ENCODE peak calls at places on chromosomes 13 and 19, in eight cellular contexts. U, I, C, F, S, Q, M and A are unnamed samples.
A peak's percentile ranks its signal among the peaks of the same experiment; 100 is the strongest.

GRCh38 chr13:18996221-18996620 is 185.4 kb downstream of the TUBA3C start:
- DNase-seq in M (no peak), U (no peak), F (no peak), S (no peak), I (no peak), C (no peak), Q (no peak), A (no peak)

GRCh38 chr13:95323930-95324662 is 22.8 kb upstream of the ABCC4 start:
- DNase-seq in F (no peak), S (no peak), Q (no peak), M (no peak), C (no peak), U (no peak), I (no peak), A (no peak)

GRCh38 chr19:426725-427445 is 17.9 kb upstream of the C2CD4C start:
- DNase-seq in U (no peak), S (no peak), I (no peak), C (no peak), M (no peak), Q (no peak), F (no peak), A (no peak)

GRCh38 chr13:112443191-112444000 is 67.2 kb downstream of the SPACA7 start:
- DNase-seq in Q (no peak), F (no peak), U (no peak), I (no peak), C (no peak), S (peak; percentile 57), M (peak; percentile 60), A (no peak)

GRCh38 chr19:17687141-17687856 is 855 bp downstream of the UNC13A start:
- DNase-seq in Q (no peak), C (no peak), F (no peak), S (no peak), M (no peak), I (no peak), U (no peak), A (no peak)

GRCh38 chr19:39430675-39431593 is 4.8 kb downstream of the RPS16 start:
- DNase-seq in F (peak; percentile 39), C (no peak), I (peak; percentile 19), M (no peak), Q (peak; percentile 96), S (no peak), U (no peak), A (no peak)

GRCh38 chr19:45641274-45642105 is 2.3 kb upstream of the EML2 start:
- DNase-seq in Q (no peak), F (peak; percentile 97), I (peak; percentile 48), C (peak; percentile 83), S (peak; percentile 70), U (peak; percentile 77), M (peak; percentile 95), A (peak; percentile 93)

GRCh38 chr19:6694147-6694815 is 24.3 kb upstream of the TNFSF14 start:
- DNase-seq in F (no peak), C (no peak), M (no peak), U (no peak), S (no peak), Q (no peak), I (no peak), A (no peak)

GRCh38 chr13:38879278-38879677 is 111.4 kb downstream of the STOML3 start:
- DNase-seq in C (no peak), S (no peak), M (no peak), U (no peak), Q (no peak), I (no peak), F (no peak), A (no peak)

GRCh38 chr13:111584101-111584500 is 263.7 kb downstream of the TEX29 start:
- DNase-seq in S (no peak), I (no peak), M (no peak), U (no peak), C (no peak), Q (no peak), F (no peak), A (no peak)

GRCh38 chr19:45306040-45306439 is 16.6 kb downstream of the CKM start:
- DNase-seq in Q (no peak), M (no peak), S (no peak), F (peak; percentile 46), I (no peak), C (no peak), U (no peak), A (no peak)

GRCh38 chr13:34901577-34901976 is 40.5 kb upstream of the NBEA start:
- DNase-seq in F (no peak), I (no peak), C (no peak), U (no peak), M (no peak), Q (no peak), S (no peak), A (no peak)

GRCh38 chr19:50854636-50855410 is at the start of gene KLK3:
- DNase-seq in U (no peak), Q (no peak), S (no peak), I (no peak), M (no peak), C (no peak), F (no peak), A (no peak)

GRCh38 chr19:50427997-50428425 is 4.7 kb upstream of the MYBPC2 start:
- DNase-seq in M (no peak), U (no peak), I (peak; percentile 69), F (no peak), S (peak; percentile 85), C (no peak), Q (peak; percentile 44), A (no peak)

GRCh38 chr19:3389876-3390361 is 23.5 kb downstream of the NFIC start:
- DNase-seq in I (peak; percentile 77), S (no peak), M (no peak), C (no peak), F (no peak), Q (no peak), U (no peak), A (no peak)

GRCh38 chr19:18014197-18014596 is 6.2 kb downstream of the ARRDC2 start:
- DNase-seq in I (no peak), C (no peak), Q (no peak), U (no peak), F (no peak), M (no peak), S (no peak), A (no peak)